ENCODE peak calls at places on chromosomes 5 and 9, in four cellular contexts. D is AG09319; F is stimulated activated naive CD4-positive, alpha-beta T cell; R is endothelial cell. Q is an unnamed sample.

GRCh38 chr9:132350861-132351315 is 3.9 kb downstream of the SETX start:
- DNase-seq in D (no peak), F (peak; percentile 75), R (no peak), Q (no peak)

GRCh38 chr5:92505925-92506324 is 1075.1 kb downstream of the NR2F1-AS1 start:
- DNase-seq in D (no peak), F (no peak), R (no peak), Q (no peak)

GRCh38 chr5:104018299-104018698 is 455.7 kb upstream of the NUDT12 start:
- DNase-seq in D (no peak), F (no peak), R (no peak), Q (no peak)

GRCh38 chr5:114363837-114364236 is 2.0 kb downstream of the KCNN2 start:
- DNase-seq in D (no peak), F (no peak), R (no peak), Q (no peak)

GRCh38 chr9:122314193-122314592 is 49.5 kb downstream of the MRRF start:
- DNase-seq in D (no peak), F (no peak), R (no peak), Q (no peak)

GRCh38 chr5:131186561-131187256 is 16.0 kb downstream of the LYRM7 start:
- DNase-seq in D (no peak), F (no peak), R (no peak), Q (no peak)

GRCh38 chr5:82813951-82814350 is 263.2 kb downstream of the TMEM167A start:
- DNase-seq in D (no peak), F (no peak), R (no peak), Q (no peak)

GRCh38 chr5:150122158-150122510 is 33.5 kb downstream of the PDGFRB start:
- DNase-seq in D (no peak), F (no peak), R (no peak), Q (no peak)

GRCh38 chr5:174324680-174325079 is 279.2 kb downstream of the NSG2 start:
- DNase-seq in D (no peak), F (no peak), R (no peak), Q (no peak)

GRCh38 chr9:133574791-133575672 is 34.2 kb downstream of the FAM163B start:
- DNase-seq in D (no peak), F (no peak), R (no peak), Q (no peak)

GRCh38 chr9:37290881-37291485 is 131.5 kb upstream of the GRHPR start:
- DNase-seq in D (peak; percentile 29), F (no peak), R (no peak), Q (no peak)

GRCh38 chr9:130042406-130042930 is 521 bp downstream of the FNBP1 start:
- DNase-seq in D (no peak), F (peak; percentile 49), R (peak; percentile 36), Q (no peak)

GRCh38 chr9:23552876-23553275 is 273.2 kb downstream of the ELAVL2 start:
- DNase-seq in D (no peak), F (no peak), R (no peak), Q (no peak)

GRCh38 chr9:4494337-4494736 is 4.1 kb downstream of the SLC1A1 start:
- DNase-seq in D (no peak), F (no peak), R (no peak), Q (no peak)

GRCh38 chr5:2656186-2656585 is 95.3 kb downstream of the IRX2 start:
- DNase-seq in D (no peak), F (no peak), R (no peak), Q (no peak)

GRCh38 chr5:128854931-128855330 is 110.4 kb upstream of the SLC27A6 start:
- DNase-seq in D (no peak), F (no peak), R (no peak), Q (no peak)

GRCh38 chr5:100792781-100793180 is 110.3 kb downstream of the ST8SIA4 start:
- DNase-seq in D (no peak), F (no peak), R (no peak), Q (no peak)

GRCh38 chr9:75228893-75229292 is 140.6 kb downstream of the OSTF1 start:
- DNase-seq in D (no peak), F (no peak), R (no peak), Q (no peak)

GRCh38 chr9:131227112-131228058 is 48.9 kb downstream of the FAM78A start:
- DNase-seq in D (no peak), F (no peak), R (no peak), Q (no peak)

GRCh38 chr5:174374206-174374605 is 328.7 kb downstream of the NSG2 start:
- DNase-seq in D (no peak), F (no peak), R (no peak), Q (no peak)

GRCh38 chr5:144267961-144268513 is 97.4 kb downstream of the KCTD16 start:
- DNase-seq in D (no peak), F (no peak), R (no peak), Q (no peak)

GRCh38 chr5:96942078-96942477 is 6.2 kb downstream of the LNPEP start:
- DNase-seq in D (no peak), F (no peak), R (no peak), Q (no peak)

GRCh38 chr5:80738466-80738865 is 83.7 kb upstream of the DHFR start:
- DNase-seq in D (no peak), F (no peak), R (no peak), Q (no peak)

GRCh38 chr5:116577064-116577788 is 2.6 kb upstream of the SEMA6A start:
- DNase-seq in D (no peak), F (no peak), R (no peak), Q (no peak)

GRCh38 chr9:114889802-114890224 is 40.6 kb downstream of the TNFSF8 start:
- DNase-seq in D (no peak), F (no peak), R (no peak), Q (no peak)

GRCh38 chr5:90949469-90950358 is 391.1 kb downstream of the ADGRV1 start:
- DNase-seq in D (no peak), F (no peak), R (no peak), Q (no peak)

GRCh38 chr9:117825609-117826347 is 121.6 kb downstream of the TLR4 start:
- DNase-seq in D (no peak), F (peak; percentile 49), R (no peak), Q (no peak)

GRCh38 chr9:36144322-36145206 is 8.0 kb downstream of the GLIPR2 start:
- DNase-seq in D (no peak), F (peak; percentile 20), R (no peak), Q (no peak)

GRCh38 chr9:88396836-88397577 is 8.8 kb downstream of the SPIN1 start:
- DNase-seq in D (no peak), F (no peak), R (no peak), Q (no peak)

GRCh38 chr9:137784641-137785513 is 92.7 kb upstream of the CACNA1B start:
- DNase-seq in D (no peak), F (no peak), R (no peak), Q (no peak)

Q was measured in NT2/D1.